ENCODE peak calls at places on chromosomes 6 and 20, in four cellular contexts. A, G, S and T are unnamed samples.

GRCh38 chr6:54366647-54367327 is 58.5 kb downstream of the TINAG start:
- DNase-seq in A (peak; percentile 28), G (peak; percentile 0), S (no peak), T (no peak)

GRCh38 chr6:20791074-20791473 is 256.8 kb downstream of the CDKAL1 start:
- DNase-seq in A (no peak), G (no peak), S (no peak), T (no peak)

GRCh38 chr6:16206595-16207037 is 31.8 kb upstream of the GMPR start:
- DNase-seq in A (peak; percentile 37), G (peak; percentile 49), S (peak; percentile 79), T (peak; percentile 87)

GRCh38 chr6:89840538-89840937 is 10.9 kb downstream of the CASP8AP2 start:
- DNase-seq in A (no peak), G (peak; percentile 12), S (no peak), T (no peak)

GRCh38 chr6:26554669-26555504 is 16.7 kb downstream of the HMGN4 start:
- DNase-seq in A (no peak), G (peak; percentile 74), S (no peak), T (no peak)

GRCh38 chr6:108903796-108904195 is 55.6 kb downstream of the ARMC2 start:
- DNase-seq in A (no peak), G (no peak), S (no peak), T (no peak)

GRCh38 chr6:49551866-49552129 is 1.3 kb downstream of the C6orf141 start:
- DNase-seq in A (no peak), G (no peak), S (no peak), T (no peak)

GRCh38 chr6:139919107-139920026 is 544.9 kb upstream of the CITED2 start:
- DNase-seq in A (no peak), G (no peak), S (no peak), T (no peak)

GRCh38 chr20:9223296-9223695 is 154.4 kb downstream of the PLCB4 start:
- DNase-seq in A (no peak), G (no peak), S (no peak), T (no peak)

GRCh38 chr6:136864676-136865075 is 42.3 kb downstream of the PEX7 start:
- DNase-seq in A (no peak), G (no peak), S (no peak), T (no peak)

GRCh38 chr6:136860043-136860442 is 37.7 kb downstream of the PEX7 start:
- DNase-seq in A (no peak), G (no peak), S (peak; percentile 27), T (no peak)

GRCh38 chr6:136862662-136863061 is 40.3 kb downstream of the PEX7 start:
- DNase-seq in A (no peak), G (no peak), S (no peak), T (no peak)

GRCh38 chr6:136866872-136867416 is 44.6 kb downstream of the PEX7 start:
- DNase-seq in A (no peak), G (no peak), S (no peak), T (no peak)

DNA sequence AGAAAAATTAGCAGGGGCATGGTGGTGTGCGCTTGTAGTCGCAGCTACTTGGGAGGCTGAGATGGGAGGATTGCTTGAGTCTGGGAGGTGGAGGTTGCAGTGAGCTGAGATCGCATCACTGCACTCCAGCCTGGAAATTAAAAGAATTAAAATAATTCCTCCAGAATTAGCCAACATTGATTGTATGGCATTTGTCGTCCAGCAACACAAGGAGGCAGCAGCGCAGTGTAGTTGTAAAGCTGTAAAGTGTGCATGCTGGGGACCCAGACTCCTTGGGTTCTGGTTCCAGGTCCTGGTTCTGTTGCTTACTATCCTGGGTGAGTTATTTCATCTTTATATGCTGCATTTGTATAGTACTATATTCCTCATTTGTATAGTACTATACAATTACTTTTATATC is 41.4 kb downstream of the PEX7 start:
- DNase-seq in A (no peak), G (no peak), S (no peak), T (no peak)
- TF ChIP-seq CTCF in A (no peak), G (no peak), S (no peak), T (no peak)

DNA sequence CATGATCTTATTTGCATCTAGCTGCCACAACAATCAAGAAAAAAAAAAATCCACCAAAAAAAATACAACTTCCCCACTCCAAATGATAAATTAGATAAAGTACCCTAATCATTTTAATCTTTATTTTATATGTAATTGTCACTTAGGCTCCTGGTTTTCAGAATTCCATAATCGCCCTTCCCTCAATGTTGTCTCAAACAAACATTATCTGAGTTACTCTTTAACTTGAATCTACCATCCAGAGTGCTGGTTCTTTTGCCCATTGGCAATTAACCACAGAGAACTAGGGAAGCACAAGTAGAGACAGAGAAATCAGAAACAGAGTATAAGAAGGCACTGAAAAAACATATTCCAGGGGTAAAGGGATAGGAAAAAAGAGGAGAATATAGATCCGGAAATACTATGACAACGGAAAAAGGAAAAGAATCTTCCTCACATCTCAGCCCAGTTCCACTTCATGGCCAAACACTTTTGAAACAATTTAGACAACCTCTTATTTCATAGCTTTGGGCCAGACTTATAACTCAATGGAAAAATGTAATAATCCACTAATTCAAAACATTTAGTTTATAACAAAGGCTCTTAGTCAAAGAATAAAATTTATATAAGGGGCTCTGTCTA is 861 bp upstream of the NHSL1 start:
- DNase-seq in A (no peak), G (no peak), S (no peak), T (no peak)
- TF ChIP-seq POLR2A in A (no peak), G (no peak), S (peak; percentile 62), T (no peak)

DNA sequence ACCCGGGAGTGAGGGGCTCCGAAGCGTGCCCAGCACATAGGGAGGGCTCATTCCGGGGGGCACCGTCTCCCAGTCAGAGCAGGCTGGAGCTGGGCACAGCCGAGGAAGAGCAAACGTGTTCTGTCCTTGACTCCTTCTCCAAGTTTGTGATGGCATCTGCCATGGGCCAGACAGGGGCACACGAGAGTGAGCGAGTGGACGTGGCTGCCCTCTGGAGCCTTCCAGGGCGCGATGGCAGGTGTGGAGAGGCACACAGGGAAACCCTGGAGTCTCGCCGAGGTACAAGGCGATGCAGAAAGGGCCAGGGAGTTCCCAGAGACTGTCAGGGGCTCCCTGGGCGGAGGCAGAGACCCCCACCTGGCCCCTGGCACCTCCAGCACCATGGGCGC is 9.9 kb upstream of the GATA5 start:
- DNase-seq in A (no peak), G (no peak), S (no peak), T (no peak)
- H3K27ac ChIP-seq in A (no peak overlapping the region), G (no peak overlapping the region), S (no peak overlapping the region), T (peak overlapping the region; percentile 64)

GRCh38 chr20:49384437-49385434 is 97.7 kb downstream of the KCNB1 start:
- DNase-seq in A (peak; percentile 53), G (peak; percentile 74), S (peak; percentile 37), T (peak; percentile 67)
- TF ChIP-seq CTCF in A (peak; percentile 85), G (peak; percentile 67), S (peak; percentile 31), T (peak; percentile 64)

DNA sequence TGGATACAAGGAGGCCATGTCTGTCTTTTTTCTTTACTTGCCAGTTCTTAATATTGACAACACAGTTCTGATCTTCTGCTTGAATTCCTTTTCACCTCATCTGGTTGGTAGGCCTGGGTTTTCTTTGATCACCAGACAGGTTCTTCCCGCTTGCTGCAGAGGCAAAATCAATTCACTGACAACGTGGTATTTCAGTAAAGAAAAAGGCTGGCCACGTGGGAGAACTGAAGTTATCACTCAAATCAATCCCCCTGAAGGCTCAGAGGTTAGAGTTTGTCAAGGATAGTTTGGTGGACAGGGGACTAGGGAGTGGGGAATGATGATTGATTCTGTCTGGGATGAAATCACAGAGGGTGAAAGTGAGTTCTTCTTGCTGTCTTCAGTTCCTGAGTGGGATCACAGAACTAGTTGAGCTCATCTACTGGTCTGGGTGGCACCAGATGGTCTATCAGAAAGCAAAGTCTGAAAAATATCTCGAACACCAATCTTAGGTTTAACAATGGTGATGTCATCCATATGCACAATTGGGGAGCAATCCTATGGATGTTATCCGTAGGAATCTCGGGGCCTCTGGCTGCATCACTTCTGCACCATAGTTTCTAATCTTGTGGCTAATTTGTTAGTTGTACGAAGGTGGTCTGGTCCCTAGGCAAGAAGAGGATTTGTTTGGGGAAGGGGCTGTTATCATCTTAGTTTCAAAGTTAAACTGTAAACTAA is 37.3 kb upstream of the OLIG3 start:
- DNase-seq in A (no peak), G (no peak), S (no peak), T (no peak)
- TF ChIP-seq POLR2A in A (no peak), G (no peak), S (no peak), T (no peak)